ENCODE peak calls at places on chromosomes 16 and 17, in nine cellular contexts. S is SK-N-MC, E is Peyer's patch, N is tibial artery, F is SJSA1, A is mesendoderm, Q is PC-9, W is testis, Z is aorta. V is an unnamed sample.

GRCh38 chr17:62707425-62707739 is 79.9 kb downstream of the MRC2 start:
- DNase-seq in N (no peak), E (peak), Z (peak), F (no peak), A (no peak), S (no peak), W (no peak), Q (no peak), V (no peak)

GRCh38 chr17:42112552-42113176 is at the start of gene DHX58:
- DNase-seq in E (peak), A (no peak), F (peak), Z (no peak), Q (peak), S (no peak), N (peak), W (peak), V (no peak)

GRCh38 chr17:2709173-2709661 is 2.3 kb downstream of the CLUH start:
- DNase-seq in S (no peak), F (no peak), N (peak), E (peak), W (peak), A (no peak), Z (no peak), Q (peak), V (peak)

GRCh38 chr17:66240630-66241029 is 11.4 kb upstream of the APOH start:
- DNase-seq in E (no peak), Q (no peak), F (peak), N (no peak), W (no peak), A (no peak), Z (no peak), S (no peak), V (no peak)

GRCh38 chr16:30699615-30700099 is 686 bp downstream of the SRCAP start:
- DNase-seq in S (no peak), A (peak), F (no peak), N (no peak), Q (no peak), Z (no peak), E (no peak), W (no peak), V (no peak)

GRCh38 chr16:25135239-25135878 is 23.8 kb downstream of the LCMT1 start:
- DNase-seq in E (no peak), N (no peak), A (no peak), Q (no peak), S (no peak), F (no peak), W (no peak), Z (no peak), V (no peak)

GRCh38 chr16:52383640-52384292 is 163.2 kb downstream of the TOX3 start:
- DNase-seq in W (no peak), F (no peak), S (no peak), E (no peak), A (no peak), N (no peak), Z (no peak), Q (no peak), V (no peak)

GRCh38 chr16:12089492-12090161 is 113.1 kb downstream of the SNX29 start:
- DNase-seq in F (no peak), W (peak), Z (peak), S (no peak), N (peak), A (peak), E (peak), Q (no peak), V (no peak)

GRCh38 chr16:4048481-4048880 is 67.8 kb downstream of the ADCY9 start:
- DNase-seq in W (peak), A (no peak), F (no peak), S (no peak), E (no peak), Z (no peak), Q (no peak), N (no peak), V (no peak)

GRCh38 chr16:69830534-69831211 is 68.5 kb downstream of the WWP2 start:
- DNase-seq in Z (no peak), A (no peak), Q (no peak), E (no peak), F (peak), S (no peak), N (no peak), W (no peak), V (no peak)

GRCh38 chr16:12617401-12617819 is 186.3 kb downstream of the CPPED1 start:
- DNase-seq in S (no peak), N (no peak), E (no peak), W (no peak), Z (no peak), Q (no peak), A (no peak), F (no peak), V (no peak)

GRCh38 chr16:12341423-12341822 is 364.9 kb downstream of the SNX29 start:
- DNase-seq in F (no peak), Z (no peak), A (peak), W (no peak), Q (peak), S (no peak), N (no peak), E (no peak), V (peak)

GRCh38 chr17:64608571-64608981 is 53.5 kb downstream of the SMURF2 start:
- DNase-seq in F (no peak), Z (no peak), S (no peak), E (no peak), W (no peak), Q (no peak), N (no peak), A (no peak), V (no peak)

GRCh38 chr16:86099326-86099725 is 200.4 kb downstream of the IRF8 start:
- DNase-seq in S (no peak), A (peak), F (no peak), Q (no peak), E (peak), Z (peak), W (no peak), N (peak), V (no peak)

GRCh38 chr17:1031711-1032110 is 34.8 kb downstream of the TIMM22 start:
- DNase-seq in W (peak), Q (no peak), N (peak), Z (peak), A (peak), E (no peak), S (no peak), F (no peak), V (no peak)

GRCh38 chr16:3576211-3576610 is 992 bp downstream of the NLRC3 start:
- DNase-seq in S (no peak), N (no peak), F (no peak), W (no peak), E (no peak), A (no peak), Q (no peak), Z (no peak), V (no peak)

GRCh38 chr17:37478187-37478586 is 11.5 kb upstream of the DUSP14 start:
- DNase-seq in E (no peak), S (no peak), N (peak), Q (no peak), Z (no peak), W (no peak), A (no peak), F (no peak), V (no peak)

GRCh38 chr17:31467502-31468256 is 76.2 kb downstream of the RAB11FIP4 start:
- DNase-seq in W (peak), S (no peak), Z (no peak), N (no peak), E (no peak), Q (no peak), A (no peak), F (no peak), V (no peak)

GRCh38 chr16:14486520-14487303 is 143.3 kb downstream of the PARN start:
- DNase-seq in S (peak), F (peak), E (peak), Q (peak), N (peak), W (peak), Z (peak), A (peak), V (peak)

GRCh38 chr17:76881966-76882365 is 13.8 kb downstream of the MGAT5B start:
- DNase-seq in Z (no peak), W (no peak), E (no peak), N (no peak), A (no peak), F (no peak), Q (no peak), S (no peak), V (no peak)

GRCh38 chr17:76880268-76880667 is 12.1 kb downstream of the MGAT5B start:
- DNase-seq in W (no peak), S (no peak), Z (no peak), F (no peak), N (no peak), A (no peak), Q (no peak), E (no peak), V (no peak)

GRCh38 chr17:76879254-76879653 is 11.1 kb downstream of the MGAT5B start:
- DNase-seq in F (no peak), A (no peak), W (no peak), E (no peak), Z (no peak), N (no peak), Q (no peak), S (no peak), V (no peak)

GRCh38 chr17:76879691-76880090 is 11.5 kb downstream of the MGAT5B start:
- DNase-seq in W (no peak), A (no peak), Z (no peak), S (no peak), E (no peak), Q (no peak), N (no peak), F (no peak), V (no peak)

DNA sequence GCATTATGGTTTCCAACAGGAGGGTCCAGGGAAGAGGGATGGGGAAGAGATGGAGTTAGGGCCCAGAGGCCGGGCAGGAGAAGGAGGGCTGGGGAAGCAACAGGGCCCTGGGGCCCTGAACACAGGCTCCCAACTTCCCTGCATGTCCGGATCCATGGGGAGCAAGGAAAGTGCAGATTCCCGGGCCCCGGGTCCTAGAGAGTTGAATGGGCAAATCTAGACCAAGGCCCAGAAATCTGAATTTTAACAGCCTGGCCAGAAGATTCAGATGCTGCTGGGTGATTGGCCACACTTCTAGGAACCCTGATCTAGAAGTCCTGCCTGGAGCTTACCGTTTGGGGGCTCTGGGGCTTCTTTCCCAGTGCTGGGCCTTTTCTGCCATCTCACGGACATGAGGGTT is 13.2 kb downstream of the MGAT5B start:
- DNase-seq in Q (no peak), F (no peak), Z (no peak), E (no peak), A (no peak), S (no peak), W (no peak), N (no peak), V (no peak)
- H3K27ac ChIP-seq in Q (no peak), F (no peak), Z (no peak), E (no peak), A (no peak), S (no peak), W (no peak), N (no peak), V (no peak)

GRCh38 chr16:51097729-51098128 is 53.3 kb downstream of the SALL1 start:
- DNase-seq in Z (no peak), E (no peak), W (no peak), F (no peak), Q (no peak), A (no peak), S (no peak), N (no peak), V (no peak)
- H3K4me3 ChIP-seq in Z (no peak), E (no peak), W (no peak), F (no peak), Q (no peak), A (no peak), S (no peak), N (no peak), V (no peak)

DNA sequence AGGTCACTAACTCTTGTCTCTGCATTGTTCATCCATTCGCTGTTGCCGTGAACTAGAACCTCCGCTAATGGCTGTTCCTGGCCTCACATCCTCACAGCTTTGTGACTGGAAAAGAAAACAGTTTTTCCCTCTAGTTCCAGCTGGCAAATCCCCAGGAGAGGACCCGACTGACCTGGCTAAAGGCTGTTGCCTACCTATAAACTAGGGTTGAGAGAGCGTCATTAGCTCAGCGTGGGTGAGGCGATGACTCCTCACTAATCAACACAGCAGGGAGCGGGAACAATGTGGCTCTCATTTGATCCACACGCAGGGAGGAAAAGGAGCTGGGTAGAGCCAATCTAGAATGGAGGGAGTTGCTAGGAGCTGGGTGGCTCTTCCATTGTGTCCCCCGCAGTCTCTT is 282.1 kb upstream of the IRX5 start:
- DNase-seq in N (no peak), A (no peak), E (no peak), F (no peak), Z (no peak), Q (no peak), S (no peak), W (no peak), V (no peak)
- H3K27ac ChIP-seq in N (peak), A (no peak), E (no peak), F (no peak), Z (no peak), Q (no peak), S (no peak), W (no peak), V (no peak)

DNA sequence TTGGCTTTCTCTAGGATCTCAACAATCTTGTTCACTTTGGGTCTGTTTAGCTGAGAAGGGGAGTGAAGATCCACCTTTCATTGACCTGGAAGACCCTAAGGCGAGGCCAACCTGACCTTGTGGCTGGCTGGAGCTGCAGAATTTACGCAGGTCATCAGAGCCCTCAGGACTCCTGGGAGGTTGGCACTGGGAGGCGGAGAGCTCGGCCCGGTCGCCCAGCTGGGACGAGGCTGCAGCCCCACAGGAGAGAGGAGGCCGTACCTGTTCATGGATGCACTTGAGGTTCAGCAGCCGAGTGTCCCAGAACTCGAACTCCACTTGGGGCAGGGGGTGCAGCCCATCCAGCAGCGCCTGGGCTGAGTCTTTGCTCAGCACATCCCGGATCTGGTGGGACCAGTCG is 5.9 kb downstream of the DNAH17 start:
- DNase-seq in Z (no peak), F (no peak), N (no peak), W (no peak), A (no peak), S (no peak), Q (no peak), E (no peak), V (no peak)
- H3K4me3 ChIP-seq in Z (no peak), F (no peak), N (no peak), W (no peak), A (no peak), S (no peak), Q (no peak), E (no peak), V (no peak)

DNA sequence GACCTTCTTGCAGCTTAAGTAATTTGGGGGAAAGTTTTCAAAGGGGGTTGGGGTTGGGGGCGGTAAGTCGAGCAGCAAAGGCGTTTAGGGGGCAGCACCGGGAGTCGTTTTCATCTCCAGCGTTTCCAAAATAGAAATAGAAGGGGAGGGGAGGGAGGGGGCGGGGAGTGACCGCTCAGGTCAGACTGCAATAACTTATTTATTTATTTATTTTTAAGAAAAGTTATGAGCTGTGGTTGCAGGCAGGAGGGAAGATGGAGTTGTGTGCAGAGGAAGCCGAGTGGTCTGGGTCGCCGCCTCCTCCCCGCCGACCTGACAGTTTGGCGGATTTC is 1.5 kb downstream of the SOX9 start:
- DNase-seq in S (no peak), Z (no peak), E (no peak), W (no peak), A (no peak), N (no peak), Q (no peak), F (no peak), V (no peak)
- H3K27ac ChIP-seq in S (no peak), Z (no peak), E (peak), W (no peak), A (no peak), N (no peak), Q (peak), F (no peak), V (peak)

DNA sequence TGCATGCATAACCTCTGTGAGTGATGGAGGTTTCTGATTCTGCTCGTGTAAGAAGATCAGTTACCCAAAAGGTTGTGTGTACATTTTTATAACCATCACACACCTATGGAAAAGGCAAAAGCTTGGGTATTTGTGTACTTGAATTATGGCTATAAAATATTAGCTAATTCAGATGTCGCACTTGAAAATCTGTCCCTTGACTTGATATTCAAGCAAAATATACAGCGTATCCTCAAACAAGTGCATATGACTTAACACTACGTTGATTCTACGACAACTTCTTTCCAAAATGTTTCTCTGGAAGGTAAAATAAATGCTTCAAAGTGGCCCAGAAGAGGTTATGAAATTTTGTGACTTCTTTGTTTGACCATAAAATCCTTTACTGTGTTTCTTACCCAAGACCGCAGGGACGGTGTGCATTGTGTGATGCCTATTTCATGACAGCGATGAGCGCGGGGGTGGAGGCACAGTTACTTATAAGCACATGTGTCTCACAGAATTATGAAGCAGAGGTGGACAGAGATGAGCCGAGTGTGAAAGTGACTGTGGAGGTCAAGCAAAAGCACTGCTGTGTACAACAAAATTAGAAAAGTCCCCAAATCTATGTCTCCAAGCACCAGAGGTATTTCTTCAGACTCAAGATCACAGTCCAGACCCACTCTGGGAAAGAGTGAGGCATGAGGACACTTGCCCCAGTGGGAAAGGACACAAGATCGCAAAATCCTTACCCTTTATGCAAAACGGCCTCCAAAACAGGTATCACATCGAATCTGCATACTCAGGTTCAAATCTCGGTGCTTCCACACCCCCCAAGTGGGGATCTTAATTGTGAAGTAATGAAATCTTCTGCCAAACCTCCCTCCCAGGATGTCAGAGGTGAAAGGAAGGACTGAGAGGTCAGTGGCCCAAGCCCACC is 4.1 kb upstream of the HOXB9 start:
- DNase-seq in E (no peak), N (no peak), Z (peak), Q (no peak), W (no peak), A (no peak), S (no peak), F (no peak), V (no peak)
- H3K4me3 ChIP-seq in E (no peak), N (no peak), Z (no peak), Q (no peak), W (no peak), A (no peak), S (no peak), F (no peak), V (no peak)

GRCh38 chr16:27773344-27773743 is 223.4 kb downstream of the KATNIP start:
- DNase-seq in E (no peak), Q (no peak), N (no peak), Z (no peak), F (no peak), A (no peak), S (no peak), W (no peak), V (no peak)
- H3K27ac ChIP-seq in E (no peak), Q (no peak), N (no peak), Z (no peak), F (no peak), A (no peak), S (no peak), W (no peak), V (no peak)

GRCh38 chr17:44004761-44005526 is 522 bp downstream of the NAGS start:
- DNase-seq in Z (peak), Q (no peak), N (no peak), W (no peak), E (peak), A (peak), S (no peak), F (no peak), V (no peak)

GRCh38 chr17:44006581-44007345 is 2.3 kb downstream of the NAGS start:
- DNase-seq in Q (peak), W (peak), E (peak), F (peak), N (peak), A (peak), S (peak), Z (peak), V (peak)

GRCh38 chr17:44004077-44004760 is at the start of gene NAGS:
- DNase-seq in A (peak), W (no peak), N (no peak), Z (no peak), S (no peak), Q (peak), E (peak), F (no peak), V (no peak)

GRCh38 chr17:44005865-44006580 is 1.6 kb downstream of the NAGS start:
- DNase-seq in S (no peak), N (peak), F (no peak), E (peak), Q (peak), W (peak), A (peak), Z (peak), V (no peak)

DNA sequence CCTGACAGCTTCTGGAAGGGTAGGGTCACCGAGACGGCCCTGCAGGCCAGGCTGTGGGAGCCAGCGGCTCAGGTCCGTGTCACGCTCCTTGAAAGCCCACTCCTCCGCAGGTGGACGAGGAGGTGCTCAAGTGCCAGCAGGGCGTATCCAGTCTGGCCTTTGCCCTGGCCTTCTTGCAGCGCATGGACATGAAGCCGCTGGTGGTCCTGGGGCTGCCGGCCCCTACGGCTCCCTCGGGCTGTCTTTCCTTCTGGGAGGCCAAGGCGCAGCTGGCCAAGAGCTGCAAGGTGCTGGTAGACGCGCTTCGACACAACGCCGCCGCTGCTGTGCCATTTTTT is 1.1 kb downstream of the NAGS start:
- DNase-seq in Z (no peak), E (no peak), Q (no peak), N (no peak), F (no peak), A (no peak), S (no peak), W (no peak), V (no peak)
- H3K4me3 ChIP-seq in Z (no peak), E (peak), Q (no peak), N (no peak), F (no peak), A (no peak), S (no peak), W (no peak), V (peak)

GRCh38 chr16:66713076-66713475 is 16.5 kb upstream of the CMTM4 start:
- DNase-seq in N (no peak), Z (no peak), S (no peak), E (no peak), Q (no peak), A (no peak), F (no peak), W (no peak), V (no peak)
- H3K27ac ChIP-seq in N (peak), Z (no peak), S (no peak), E (no peak), Q (no peak), A (no peak), F (no peak), W (no peak), V (no peak)